ENCODE peak calls at places on chromosome 15, in five cellular contexts. C is HCT116, I is uterus, O is stomach, M is heart left ventricle. N is an unnamed sample.

GRCh38 chr15:41997845-41998244 is 23.0 kb downstream of the PLA2G4E start:
- DNase-seq in M (no peak), C (no peak), O (no peak), I (no peak), N (no peak)

GRCh38 chr15:56351957-56352506 is 13.2 kb upstream of the TEX9 start:
- DNase-seq in O (no peak), C (no peak), M (no peak), I (no peak), N (no peak)

GRCh38 chr15:69074843-69075224 is 60.3 kb downstream of the NOX5 start:
- DNase-seq in I (no peak), O (no peak), C (no peak), M (no peak), N (peak; percentile 20)

GRCh38 chr15:86915811-86916331 is 836.2 kb downstream of the AGBL1 start:
- DNase-seq in I (peak; percentile 21), O (no peak), C (no peak), M (peak; percentile 33), N (no peak)

GRCh38 chr15:61921093-61921492 is 139.2 kb downstream of the VPS13C start:
- DNase-seq in I (no peak), C (no peak), O (no peak), M (no peak), N (no peak)

GRCh38 chr15:52383100-52383588 is 87.5 kb upstream of the MYO5C start:
- DNase-seq in I (no peak), M (no peak), C (no peak), O (no peak), N (no peak)

GRCh38 chr15:61051570-61052031 is 177.5 kb downstream of the RORA start:
- DNase-seq in I (peak; percentile 33), M (peak; percentile 37), O (no peak), C (no peak), N (peak; percentile 32)

GRCh38 chr15:80743189-80743833 is 35.9 kb upstream of the CEMIP start:
- DNase-seq in M (no peak), O (peak; percentile 50), I (no peak), C (no peak), N (peak; percentile 19)

DNA sequence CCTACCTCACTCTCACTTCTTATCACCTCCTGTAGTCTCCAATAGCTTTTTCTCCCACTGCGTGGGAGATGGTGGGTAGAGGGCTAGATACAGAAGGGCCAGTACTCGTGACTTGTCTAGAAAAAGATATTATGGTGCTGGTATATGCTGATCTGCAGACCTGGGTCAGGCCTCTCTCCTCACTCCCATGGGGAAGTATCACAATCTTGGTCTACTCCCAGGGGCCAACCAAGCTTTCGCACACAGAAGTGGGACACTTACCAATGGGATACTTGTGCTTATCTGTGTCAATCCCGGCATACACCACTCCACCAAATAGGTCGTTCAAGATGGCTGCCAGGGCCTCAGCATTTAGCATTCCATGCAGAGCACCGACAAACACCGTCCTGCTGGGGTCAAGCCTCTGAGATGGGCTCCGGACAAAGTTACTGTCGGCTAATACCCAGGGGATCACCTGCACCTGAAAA is 9.0 kb upstream of the RPS17 start:
- DNase-seq in M (no peak), I (no peak), O (no peak), C (no peak), N (no peak)
- TF ChIP-seq POLR2A in M (no peak), I (no peak), O (no peak), C (no peak), N (no peak)

DNA sequence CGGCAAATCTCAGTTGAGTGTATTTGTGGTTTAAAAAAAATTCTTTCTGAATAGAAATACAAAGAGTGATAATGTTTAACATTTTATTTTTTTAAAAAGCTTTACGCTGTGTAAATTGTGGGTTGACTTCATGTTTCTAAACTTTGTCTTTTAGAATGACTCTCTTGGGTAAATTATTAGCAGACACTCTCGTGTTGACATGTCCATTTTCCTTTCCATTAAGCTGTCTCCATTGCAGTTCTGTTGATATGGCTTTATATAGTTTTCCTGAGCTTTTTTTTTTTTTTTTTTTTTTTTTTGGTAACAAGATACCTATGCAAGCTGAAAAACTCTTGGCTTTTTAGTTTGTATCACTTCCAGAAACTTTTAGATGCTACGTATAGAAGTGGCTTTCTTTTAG is 92.6 kb downstream of the IGF1R start:
- DNase-seq in I (no peak), C (no peak), O (no peak), M (no peak), N (no peak)
- H3K4me1 ChIP-seq in I (no peaks in the 10 kb centered on the region), C (peaks cover 8% of the 10 kb centered on the region), O (peaks cover 53% of the 10 kb centered on the region), M (no peaks in the 10 kb centered on the region), N (peaks cover 34% of the 10 kb centered on the region)

GRCh38 chr15:90227336-90227735 is 6.4 kb downstream of the CIB1 start:
- DNase-seq in O (no peak), C (no peak), I (no peak), M (no peak), N (no peak)

GRCh38 chr15:90230071-90230494 is 3.7 kb downstream of the CIB1 start:
- DNase-seq in M (peak; percentile 80), O (peak; percentile 83), C (no peak), I (no peak), N (peak; percentile 67)

GRCh38 chr15:90225504-90226234 is 8.1 kb downstream of the CIB1 start:
- DNase-seq in O (no peak), M (no peak), I (no peak), C (no peak), N (no peak)

GRCh38 chr15:90228960-90229359 is 4.8 kb downstream of the CIB1 start:
- DNase-seq in M (no peak), C (no peak), O (no peak), I (no peak), N (no peak)

GRCh38 chr15:90227816-90228772 is 5.6 kb downstream of the CIB1 start:
- DNase-seq in O (no peak), I (no peak), C (no peak), M (no peak), N (no peak)
- TF ChIP-seq POLR2A in O (no peak), I (no peak), C (no peak), M (no peak), N (no peak)

GRCh38 chr15:89342840-89343239 is 8.2 kb upstream of the POLG start:
- DNase-seq in O (no peak), M (no peak), C (no peak), I (no peak), N (no peak)
- H3K4me1 ChIP-seq in O (no peaks in the 10 kb centered on the region), M (no peaks in the 10 kb centered on the region), C (no peaks in the 10 kb centered on the region), I (no peaks in the 10 kb centered on the region), N (no peaks in the 10 kb centered on the region)

GRCh38 chr15:75650908-75651809 is 3.4 kb downstream of the SNX33 start:
- DNase-seq in I (no peak), C (no peak), O (peak; percentile 44), M (peak; percentile 88), N (peak; percentile 48)
- TF ChIP-seq POLR2A in I (no peak), C (no peak), O (no peak), M (no peak), N (no peak)

N was measured in transverse colon.